ENCODE peak calls at places on chromosomes 2 and 18, in six cellular contexts. I is neuronal stem cell, J is trophoblast cell, N is H9, P is IMR-90, R is H1. U is an unnamed sample.

GRCh38 chr2:11307764-11308415 is 36.5 kb downstream of the ROCK2 start:
- DNase-seq in N (no peak), I (no peak), J (no peak), R (no peak), P (no peak), U (no peak)

GRCh38 chr2:74558284-74559230 is 4.0 kb downstream of the DOK1 start:
- DNase-seq in J (no peak), P (no peak), N (no peak), R (no peak), I (no peak), U (no peak)

GRCh38 chr2:68466361-68466777 is 725 bp downstream of the FBXO48 start:
- DNase-seq in P (peak; percentile 78), R (no peak), N (no peak), J (peak; percentile 17), I (no peak), U (peak; percentile 73)

GRCh38 chr2:71073475-71073874 is 5.0 kb downstream of the NAGK start:
- DNase-seq in N (no peak), P (no peak), R (no peak), J (no peak), I (no peak), U (no peak)

GRCh38 chr2:25620077-25620476 is 53.3 kb downstream of the DTNB start:
- DNase-seq in I (no peak), N (no peak), R (no peak), J (no peak), P (no peak), U (no peak)

GRCh38 chr18:23498877-23499570 is 4.3 kb upstream of the RMC1 start:
- DNase-seq in J (peak; percentile 76), I (no peak), R (peak; percentile 66), P (peak; percentile 74), N (peak; percentile 79), U (peak; percentile 81)

GRCh38 chr2:61878756-61879155 is 9.7 kb downstream of the CCT4 start:
- DNase-seq in N (no peak), I (no peak), J (no peak), R (no peak), P (no peak), U (no peak)

GRCh38 chr18:3757361-3757760 is 307.4 kb downstream of the TGIF1 start:
- DNase-seq in J (no peak), I (no peak), R (no peak), P (no peak), N (no peak), U (no peak)

GRCh38 chr18:75183524-75183923 is 25.4 kb downstream of the PTGR3 start:
- DNase-seq in J (peak; percentile 92), R (no peak), P (peak; percentile 25), I (no peak), N (no peak), U (no peak)

GRCh38 chr2:157386247-157386646 is 57.6 kb downstream of the CYTIP start:
- DNase-seq in P (no peak), J (no peak), I (no peak), N (no peak), R (no peak), U (no peak)

GRCh38 chr2:220259656-220260055 is 632.2 kb downstream of the SLC4A3 start:
- DNase-seq in N (no peak), I (no peak), R (no peak), J (no peak), P (no peak), U (no peak)

GRCh38 chr18:55858661-55859111 is 270.7 kb upstream of the TCF4 start:
- DNase-seq in P (no peak), R (no peak), I (no peak), J (no peak), N (no peak), U (no peak)

GRCh38 chr2:174051741-174052638 is 86.8 kb upstream of the SP3 start:
- DNase-seq in I (no peak), N (peak; percentile 55), P (peak; percentile 83), R (no peak), J (peak; percentile 63), U (peak; percentile 73)

GRCh38 chr2:105641389-105641811 is 103.3 kb upstream of the NCK2 start:
- DNase-seq in N (no peak), J (no peak), I (no peak), P (no peak), R (peak; percentile 33), U (no peak)

GRCh38 chr2:149363953-149364352 is 33.6 kb downstream of the LYPD6 start:
- DNase-seq in J (no peak), P (no peak), R (no peak), I (peak; percentile 8), N (no peak), U (peak; percentile 61)

GRCh38 chr2:159904565-159905281 is 106.7 kb upstream of the CD302 start:
- DNase-seq in N (peak; percentile 94), I (no peak), P (no peak), J (peak; percentile 33), R (peak; percentile 90), U (no peak)

GRCh38 chr2:25566694-25567093 is 106.7 kb downstream of the DTNB start:
- DNase-seq in N (no peak), P (peak; percentile 48), J (no peak), R (no peak), I (no peak), U (peak; percentile 23)

GRCh38 chr2:11296401-11296800 is 48.0 kb downstream of the ROCK2 start:
- DNase-seq in N (no peak), I (no peak), R (no peak), J (no peak), P (no peak), U (no peak)

GRCh38 chr2:67295851-67296250 is 101.3 kb upstream of the ETAA1 start:
- DNase-seq in I (no peak), R (no peak), P (peak; percentile 71), J (peak; percentile 17), N (no peak), U (peak; percentile 20)

GRCh38 chr18:73831688-73832087 is 315.9 kb downstream of the FBXO15 start:
- DNase-seq in J (no peak), N (no peak), I (no peak), R (no peak), P (no peak), U (no peak)

GRCh38 chr2:209549589-209549988 is 125.7 kb downstream of the MAP2 start:
- DNase-seq in P (no peak), N (no peak), J (no peak), R (no peak), I (no peak), U (no peak)

GRCh38 chr2:192243488-192243887 is 48.8 kb upstream of the TMEFF2 start:
- DNase-seq in I (no peak), R (no peak), P (peak; percentile 63), J (no peak), N (no peak), U (no peak)

GRCh38 chr2:191728710-191729597 is 51.0 kb downstream of the NABP1 start:
- DNase-seq in P (peak; percentile 49), J (no peak), I (no peak), N (no peak), R (no peak), U (no peak)

GRCh38 chr2:60054571-60055340 is 498.7 kb downstream of the BCL11A start:
- DNase-seq in N (no peak), J (no peak), R (no peak), I (no peak), P (no peak), U (no peak)

GRCh38 chr2:212974692-212975091 is 176.7 kb downstream of the IKZF2 start:
- DNase-seq in R (no peak), I (no peak), J (no peak), P (peak; percentile 85), N (no peak), U (peak; percentile 81)

GRCh38 chr2:101858246-101858645 is 133.5 kb upstream of the IL1R2 start:
- DNase-seq in I (no peak), N (no peak), J (peak; percentile 61), P (no peak), R (no peak), U (no peak)

GRCh38 chr2:86783615-86784339 is 6.9 kb downstream of the CD8A start:
- DNase-seq in I (no peak), R (no peak), N (no peak), P (no peak), J (no peak), U (no peak)

GRCh38 chr2:211487746-211488145 is 931.3 kb downstream of the CPS1 start:
- DNase-seq in P (no peak), I (peak; percentile 29), J (no peak), N (no peak), R (no peak), U (no peak)

DNA sequence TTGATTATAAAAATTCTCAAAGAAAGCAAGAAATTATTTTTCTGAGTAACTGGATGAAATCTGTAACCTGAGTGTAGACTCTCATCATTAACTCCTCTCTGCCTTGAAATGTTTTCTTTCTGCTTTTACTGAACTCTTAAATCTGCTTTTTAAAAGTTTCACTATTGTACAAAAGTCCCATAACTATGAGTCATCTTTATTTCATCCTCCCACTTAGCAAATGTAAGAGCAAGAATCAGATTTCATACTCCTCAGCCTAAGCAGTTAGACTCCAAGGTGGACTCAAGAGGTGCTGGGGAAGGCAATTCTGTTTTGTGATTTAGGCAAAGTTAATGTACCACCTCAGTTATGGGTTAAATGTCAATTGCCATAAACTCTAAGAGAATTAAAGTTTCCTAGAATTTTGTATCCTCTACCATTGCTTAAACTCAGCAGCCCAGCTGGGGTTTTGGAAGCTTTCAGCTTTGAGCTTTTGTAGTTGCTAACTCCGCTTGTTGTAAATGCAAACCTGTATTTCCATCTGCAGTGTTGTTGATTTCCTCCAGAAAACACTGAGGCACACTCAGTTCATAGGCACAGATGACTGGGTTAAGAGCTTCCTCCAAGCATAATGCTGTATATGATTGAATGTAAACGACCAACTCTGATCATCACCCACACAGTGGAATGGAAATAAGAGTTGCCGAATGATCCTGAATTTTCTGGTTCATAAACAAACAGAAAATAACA is 268.8 kb downstream of the ARHGAP15 start:
- DNase-seq in I (no peak), N (no peak), R (no peak), J (no peak), P (peak; percentile 73), U (peak; percentile 48)
- H2AFZ ChIP-seq in I (no peak overlapping the region), N (no peak overlapping the region), R (peak overlapping the region; percentile 41), J (no peak overlapping the region), P (peak overlapping the region; percentile 69), U (no peak overlapping the region)

GRCh38 chr2:134785659-134786058 is 52.8 kb upstream of the ACMSD start:
- DNase-seq in R (no peak), P (no peak), J (no peak), N (no peak), I (no peak), U (no peak)
- H2BK120ac ChIP-seq in R (no peak overlapping the region), P (no peak overlapping the region), J (no peak overlapping the region), N (no peak overlapping the region), I (no peak overlapping the region), U (no peak overlapping the region)

GRCh38 chr2:20640411-20641122 is 10.3 kb downstream of the HS1BP3 start:
- DNase-seq in N (no peak), J (no peak), R (no peak), P (no peak), I (no peak), U (no peak)
- H3K4me1 ChIP-seq in N (no peaks in the 10 kb centered on the region), J (no peaks in the 10 kb centered on the region), R (no peaks in the 10 kb centered on the region), P (peaks cover 1% of the 10 kb centered on the region), I (peaks cover under 1% of the 10 kb centered on the region), U (peaks cover 31% of the 10 kb centered on the region)

GRCh38 chr18:70135604-70136003 is 69.9 kb downstream of the RTTN start:
- DNase-seq in P (no peak), N (no peak), I (no peak), R (no peak), J (no peak), U (peak; percentile 4)
- H2AFZ ChIP-seq in P (no peak overlapping the region), N (no peak overlapping the region), I (no peak overlapping the region), R (no peak overlapping the region), J (no peak overlapping the region), U (no peak overlapping the region)

U was measured in mesenchymal stem cell.